ENCODE peak calls at places on chromosomes 5 and 9, in five cellular contexts. L is RPMI7951, P is NCI-H345, V is A172, Y is right cardiac atrium. N is an unnamed sample.

GRCh38 chr9:113355197-113355596 is 5.9 kb downstream of the BSPRY start:
- DNase-seq in L (peak; percentile 27), P (no peak), V (no peak), Y (no peak), N (no peak)

GRCh38 chr5:136123236-136123768 is 9.3 kb upstream of the SMAD5 start:
- DNase-seq in L (peak; percentile 1), P (peak; percentile 95), V (peak; percentile 66), Y (no peak), N (no peak)

GRCh38 chr9:127340721-127341120 is 56.2 kb upstream of the SLC2A8 start:
- DNase-seq in L (no peak), P (no peak), V (no peak), Y (no peak), N (no peak)

GRCh38 chr5:20229286-20230005 is 241.4 kb upstream of the CDH18 start:
- DNase-seq in L (no peak), P (no peak), V (no peak), Y (no peak), N (no peak)

GRCh38 chr5:115840825-115841224 is 540 bp downstream of the ATG12 start:
- DNase-seq in L (no peak), P (no peak), V (no peak), Y (no peak), N (no peak)

GRCh38 chr9:136086213-136086881 is 8.7 kb downstream of the NACC2 start:
- DNase-seq in L (no peak), P (no peak), V (no peak), Y (peak; percentile 63), N (no peak)

GRCh38 chr5:147659166-147659929 is 123.2 kb downstream of the JAKMIP2 start:
- DNase-seq in L (no peak), P (no peak), V (no peak), Y (no peak), N (no peak)

GRCh38 chr9:7071916-7072315 is 314.1 kb downstream of the KDM4C start:
- DNase-seq in L (no peak), P (no peak), V (no peak), Y (no peak), N (no peak)

GRCh38 chr9:5042661-5043178 is 57.6 kb downstream of the JAK2 start:
- DNase-seq in L (no peak), P (no peak), V (no peak), Y (peak; percentile 66), N (no peak)

GRCh38 chr9:109894921-109895758 is 115.1 kb downstream of the PALM2AKAP2 start:
- DNase-seq in L (peak; percentile 79), P (no peak), V (peak; percentile 42), Y (no peak), N (no peak)

GRCh38 chr9:13603916-13604315 is 324.4 kb upstream of the MPDZ start:
- DNase-seq in L (no peak), P (no peak), V (no peak), Y (no peak), N (no peak)

GRCh38 chr5:58983496-58983895 is 400.6 kb downstream of the RAB3C start:
- DNase-seq in L (no peak), P (no peak), V (no peak), Y (no peak), N (no peak)

GRCh38 chr5:149438711-149439132 is 59.6 kb upstream of the IL17B start:
- DNase-seq in L (no peak), P (no peak), V (no peak), Y (no peak), N (no peak)

GRCh38 chr5:168592014-168592368 is 12.8 kb upstream of the PANK3 start:
- DNase-seq in L (no peak), P (no peak), V (no peak), Y (no peak), N (no peak)

GRCh38 chr5:6780802-6781391 is 67.7 kb downstream of the TENT4A start:
- DNase-seq in L (peak; percentile 25), P (no peak), V (peak; percentile 57), Y (no peak), N (no peak)

GRCh38 chr9:104329245-104329644 is 174.8 kb upstream of the OR13F1 start:
- DNase-seq in L (no peak), P (no peak), V (no peak), Y (no peak), N (no peak)

GRCh38 chr9:130682490-130683121 is 11.0 kb upstream of the EXOSC2 start:
- DNase-seq in L (peak; percentile 76), P (peak; percentile 79), V (peak; percentile 60), Y (peak; percentile 89), N (peak; percentile 78)

GRCh38 chr9:92350129-92350739 is 24.5 kb downstream of the CENPP start:
- DNase-seq in L (peak; percentile 16), P (no peak), V (no peak), Y (no peak), N (no peak)

GRCh38 chr9:16656432-16657169 is 213.9 kb downstream of the BNC2 start:
- DNase-seq in L (peak; percentile 6), P (no peak), V (no peak), Y (no peak), N (no peak)

GRCh38 chr9:114693248-114693895 is 11.4 kb upstream of the TEX48 start:
- DNase-seq in L (no peak), P (no peak), V (no peak), Y (no peak), N (no peak)

GRCh38 chr5:35470866-35471265 is 146.8 kb upstream of the SPEF2 start:
- DNase-seq in L (peak; percentile 3), P (no peak), V (peak; percentile 13), Y (no peak), N (no peak)

GRCh38 chr9:125985998-125986655 is 239.0 kb downstream of the PBX3 start:
- DNase-seq in L (no peak), P (no peak), V (no peak), Y (no peak), N (no peak)